ENCODE peak calls at places on chromosomes 12 and 14, in ten cellular contexts. C is activated naive CD4-positive, alpha-beta T cell treated with anti-CD3 and anti-CD28 coated beads, Interleukin-2, amount 50 U/mL, for 16 hours; L is pancreas; N is AG08395; F is GM18507; I is stimulated activated CD4-positive, alpha-beta T cell treated with anti-CD3 and anti-CD28 coated beads, Interleukin-12 subunit alpha, Interleukin-12 subunit beta, amount 100 ng/mL, for 48 hours; O is NK-92 treated with Interleukin-12 subunit alpha and Interleukin-12 subunit beta, amount 100 ng/mL, for 24 hours; P is PC-9; Z is activated CD4-positive, alpha-beta T cell treated with anti-CD3 and anti-CD28 coated beads for 4 hours; B is transverse colon. U is an unnamed sample.

GRCh38 chr12:108788076-108788782 is 56.9 kb upstream of the CORO1C start:
- DNase-seq in F (no peak), P (no peak), L (no peak), I (no peak), Z (no peak), N (no peak), C (no peak), B (peak), O (no peak), U (no peak)

GRCh38 chr14:32559048-32559447 is 229.9 kb downstream of the AKAP6 start:
- DNase-seq in F (no peak), Z (no peak), N (peak), B (no peak), C (no peak), I (no peak), L (no peak), O (no peak), P (no peak), U (no peak)

GRCh38 chr12:31629756-31630732 is 29.4 kb upstream of the ETFBKMT start:
- DNase-seq in Z (no peak), C (no peak), L (no peak), O (no peak), I (no peak), F (no peak), N (peak), P (no peak), B (no peak), U (no peak)

GRCh38 chr14:56244138-56244789 is 126.1 kb downstream of the PELI2 start:
- DNase-seq in L (no peak), P (no peak), N (peak), I (no peak), C (no peak), Z (no peak), F (no peak), O (no peak), B (no peak), U (no peak)

GRCh38 chr14:69013943-69014782 is 35.1 kb upstream of the ACTN1 start:
- DNase-seq in F (no peak), L (no peak), P (peak), O (no peak), N (no peak), Z (no peak), C (no peak), B (peak), I (no peak), U (peak)

GRCh38 chr14:36161781-36162180 is 14.7 kb downstream of the PTCSC3 start:
- DNase-seq in I (no peak), C (no peak), B (peak), Z (no peak), N (no peak), F (no peak), L (no peak), P (no peak), O (no peak), U (peak)

GRCh38 chr12:50390284-50390683 is 6.1 kb downstream of the FAM186A start:
- DNase-seq in L (no peak), P (peak), C (no peak), O (no peak), Z (no peak), N (peak), I (no peak), B (no peak), F (no peak), U (no peak)

GRCh38 chr14:72401632-72402428 is 469.6 kb downstream of the RGS6 start:
- DNase-seq in Z (no peak), I (no peak), B (no peak), L (no peak), O (no peak), C (no peak), N (no peak), P (no peak), F (no peak), U (no peak)

GRCh38 chr12:3097836-3098235 is 20.7 kb downstream of the TSPAN9 start:
- DNase-seq in P (no peak), I (no peak), B (no peak), N (no peak), O (no peak), C (no peak), L (no peak), F (no peak), Z (no peak), U (peak)

GRCh38 chr14:33596211-33597080 is 354.4 kb downstream of the EGLN3 start:
- DNase-seq in B (no peak), O (no peak), N (no peak), F (no peak), P (no peak), I (no peak), C (no peak), L (no peak), Z (no peak), U (no peak)

GRCh38 chr14:66965831-66966230 is 223.4 kb upstream of the GARIN2 start:
- DNase-seq in I (no peak), N (peak), B (no peak), P (no peak), O (no peak), F (no peak), C (no peak), L (no peak), Z (no peak), U (no peak)

GRCh38 chr14:93104961-93105360 is 10.8 kb downstream of the ITPK1 start:
- DNase-seq in N (no peak), Z (no peak), B (no peak), I (no peak), P (peak), L (no peak), C (no peak), O (no peak), F (no peak), U (peak)

GRCh38 chr14:75428230-75429104 is 645 bp downstream of the JDP2 start:
- DNase-seq in C (peak), I (no peak), Z (no peak), L (peak), O (no peak), N (peak), F (no peak), B (peak), P (no peak), U (no peak)

GRCh38 chr14:104683653-104684448 is 5.6 kb upstream of the INF2 start:
- DNase-seq in O (no peak), C (no peak), P (no peak), L (no peak), F (no peak), I (no peak), N (no peak), B (no peak), Z (no peak), U (no peak)

GRCh38 chr12:23767834-23768233 is 181.6 kb downstream of the SOX5 start:
- DNase-seq in N (no peak), P (no peak), I (no peak), C (no peak), B (no peak), O (no peak), Z (no peak), L (no peak), F (no peak), U (no peak)

GRCh38 chr12:116691205-116691604 is 46.7 kb downstream of the SPRING1 start:
- DNase-seq in O (no peak), C (no peak), L (no peak), N (no peak), P (no peak), F (no peak), I (no peak), B (no peak), Z (no peak), U (no peak)

GRCh38 chr14:25150401-25150800 is 100.5 kb upstream of the STXBP6 start:
- DNase-seq in B (no peak), I (no peak), O (no peak), Z (no peak), F (no peak), L (no peak), N (no peak), P (no peak), C (no peak), U (no peak)

GRCh38 chr12:105561981-105562726 is 231.7 kb downstream of the C12orf75 start:
- DNase-seq in Z (no peak), O (no peak), I (no peak), L (no peak), B (peak), N (peak), F (no peak), C (no peak), P (peak), U (peak)

GRCh38 chr12:29516431-29516875 is 19.0 kb upstream of the OVCH1 start:
- DNase-seq in L (no peak), C (no peak), Z (no peak), I (no peak), B (no peak), P (no peak), O (no peak), F (no peak), N (peak), U (no peak)

GRCh38 chr12:115257791-115258190 is 573.8 kb upstream of the TBX3 start:
- DNase-seq in F (no peak), C (no peak), L (no peak), Z (no peak), N (no peak), O (no peak), B (no peak), P (no peak), I (no peak), U (no peak)

GRCh38 chr14:29926701-29927595 is 699 bp downstream of the PRKD1 start:
- DNase-seq in B (peak), P (no peak), N (peak), L (peak), C (no peak), F (no peak), Z (no peak), O (no peak), I (no peak), U (peak)

U was measured in H9.